ENCODE peak calls at places on chromosome 11, in five cellular contexts. A is CD4-positive, alpha-beta T cell; G is EH; Y is amniotic epithelial cell; E is GM12892. U is an unnamed sample.
A peak's percentile ranks its signal among the peaks of the same experiment; 100 is the strongest.

GRCh38 chr11:119772581-119772980 is 43.6 kb upstream of the NECTIN1 start:
- DNase-seq in A (no peak), G (no peak), Y (no peak), E (no peak), U (no peak)

GRCh38 chr11:128666397-128666796 is 27.5 kb upstream of the FLI1 start:
- DNase-seq in A (no peak), G (no peak), Y (no peak), E (no peak), U (no peak)

GRCh38 chr11:61281581-61282250 is 13.4 kb downstream of the VWCE start:
- DNase-seq in A (no peak), G (peak; percentile 45), Y (peak; percentile 26), E (peak; percentile 53), U (peak; percentile 80)

GRCh38 chr11:93510196-93510898 is 32.8 kb downstream of the SMCO4 start:
- DNase-seq in A (no peak), G (no peak), Y (no peak), E (no peak), U (no peak)

GRCh38 chr11:74839971-74840370 is 91.3 kb downstream of the RNF169 start:
- DNase-seq in A (no peak), G (peak; percentile 14), Y (no peak), E (no peak), U (no peak)

GRCh38 chr11:117719480-117719879 is 77.5 kb downstream of the DSCAML1 start:
- DNase-seq in A (no peak), G (no peak), Y (no peak), E (no peak), U (no peak)

GRCh38 chr11:57432017-57432590 is 5.2 kb upstream of the SLC43A3 start:
- DNase-seq in A (no peak), G (no peak), Y (no peak), E (no peak), U (no peak)

GRCh38 chr11:72617080-72617744 is 57.0 kb downstream of the PDE2A start:
- DNase-seq in A (no peak), G (peak; percentile 69), Y (no peak), E (no peak), U (no peak)

GRCh38 chr11:76597533-76598425 is 72.8 kb downstream of the LRRC32 start:
- DNase-seq in A (no peak), G (no peak), Y (no peak), E (no peak), U (no peak)

GRCh38 chr11:47766363-47767227 is 546 bp downstream of the FNBP4 start:
- DNase-seq in A (peak; percentile 58), G (peak; percentile 73), Y (peak; percentile 63), E (peak; percentile 30), U (peak; percentile 30)

GRCh38 chr11:122201126-122201525 is 85.1 kb upstream of the BLID start:
- DNase-seq in A (no peak), G (no peak), Y (no peak), E (no peak), U (no peak)